ENCODE peak calls at places on chromosomes 7 and 10, in four cellular contexts. L, O, X and V are unnamed samples.

GRCh38 chr10:108801775-108802516 is 1121.4 kb downstream of the XPNPEP1 start:
- DNase-seq in L (peak), O (no peak), X (no peak), V (no peak)

GRCh38 chr10:109964318-109964717 is 41.0 kb upstream of the XPNPEP1 start:
- DNase-seq in L (no peak), O (no peak), X (no peak), V (no peak)

GRCh38 chr7:117173001-117173400 is 149.9 kb downstream of the WNT2 start:
- DNase-seq in L (no peak), O (no peak), X (no peak), V (no peak)

GRCh38 chr7:56007167-56007652 is 42.8 kb downstream of the NIPSNAP2 start:
- DNase-seq in L (no peak), O (no peak), X (peak), V (no peak)

GRCh38 chr10:30848396-30849032 is 183.2 kb downstream of the ZNF438 start:
- DNase-seq in L (no peak), O (no peak), X (no peak), V (no peak)

GRCh38 chr10:32738958-32739357 is 219.1 kb downstream of the ITGB1 start:
- DNase-seq in L (no peak), O (no peak), X (no peak), V (no peak)

GRCh38 chr10:86725980-86726976 is 30.1 kb upstream of the BMPR1A start:
- DNase-seq in L (no peak), O (no peak), X (no peak), V (no peak)

GRCh38 chr7:23469150-23469960 is 936 bp downstream of the IGF2BP3 start:
- DNase-seq in L (peak), O (peak), X (no peak), V (peak)

GRCh38 chr10:98415710-98416077 is 712 bp upstream of the PYROXD2 start:
- DNase-seq in L (peak), O (no peak), X (no peak), V (no peak)

GRCh38 chr10:88271736-88272135 is 311.4 kb downstream of the RNLS start:
- DNase-seq in L (peak), O (no peak), X (no peak), V (no peak)